ENCODE peak calls at places on chromosomes 3 and 15, in five cellular contexts. U, J, Q, B and R are unnamed samples.

GRCh38 chr15:99084965-99085364 is 19.9 kb upstream of the SYNM start:
- DNase-seq in U (no peak), Q (no peak), B (no peak), J (no peak), R (no peak)

GRCh38 chr3:90132220-90132619 is 1024.8 kb downstream of the EPHA3 start:
- DNase-seq in B (no peak), U (no peak), J (peak), Q (peak), R (no peak)

GRCh38 chr3:130543322-130543721 is 26.3 kb downstream of the COL6A6 start:
- DNase-seq in Q (no peak), J (no peak), B (no peak), U (no peak), R (no peak)

GRCh38 chr3:48445277-48445882 is 1.2 kb upstream of the ATRIP start:
- DNase-seq in J (no peak), B (no peak), Q (no peak), U (no peak), R (no peak)

GRCh38 chr3:142931222-142931621 is 32.3 kb downstream of the PAQR9 start:
- DNase-seq in B (no peak), J (no peak), Q (no peak), U (no peak), R (no peak)

GRCh38 chr3:76310661-76311060 is 525.3 kb upstream of the ZNF717 start:
- DNase-seq in U (no peak), Q (no peak), B (no peak), J (no peak), R (no peak)

GRCh38 chr15:91909574-91909973 is 56.1 kb downstream of the SLCO3A1 start:
- DNase-seq in Q (no peak), B (no peak), U (no peak), J (no peak), R (no peak)

GRCh38 chr3:175335229-175335628 is 476.1 kb downstream of the NAALADL2 start:
- DNase-seq in J (no peak), Q (no peak), B (no peak), U (no peak), R (no peak)

GRCh38 chr15:76057332-76058000 is 2.3 kb upstream of the TMEM266 start:
- DNase-seq in B (no peak), J (no peak), Q (peak), U (peak), R (no peak)

GRCh38 chr15:81197688-81198281 is 1.1 kb downstream of the IL16 start:
- DNase-seq in B (no peak), Q (no peak), U (no peak), J (no peak), R (no peak)

GRCh38 chr15:101057841-101058407 is 138.8 kb downstream of the LRRK1 start:
- DNase-seq in J (no peak), Q (no peak), U (no peak), B (no peak), R (no peak)

GRCh38 chr3:126522363-126522788 is 1.6 kb upstream of the CHST13 start:
- DNase-seq in B (peak), J (peak), Q (peak), U (peak), R (no peak)